ENCODE peak calls at places on chromosomes 3 and 15, in eight cellular contexts. One of them, this sample, is unnamed.

GRCh38 chr15:40459391-40460015 is 11.3 kb upstream of the CHST14 start:
- DNase-seq in HCT116: no peak
- DNase-seq in mucosa of descending colon: no peak
- DNase-seq in IMR-90: no peak
- DNase-seq in D721Med: no peak
- DNase-seq in tibial nerve: no peak
- DNase-seq in brain microvascular endothelial cell: no peak
- DNase-seq in colonic mucosa: no peak
- DNase-seq in this sample: no peak

GRCh38 chr15:52331490-52332240 is 36.1 kb upstream of the MYO5C start:
- DNase-seq in brain microvascular endothelial cell: peak; percentile 38
- DNase-seq in HCT116: peak; percentile 10
- DNase-seq in colonic mucosa: no peak
- DNase-seq in D721Med: no peak
- DNase-seq in mucosa of descending colon: no peak
- DNase-seq in IMR-90: peak; percentile 54
- DNase-seq in tibial nerve: no peak
- DNase-seq in this sample: peak; percentile 48

GRCh38 chr3:71690222-71690821 is 34.9 kb downstream of the EIF4E3 start:
- DNase-seq in IMR-90: peak; percentile 76
- DNase-seq in mucosa of descending colon: no peak
- DNase-seq in brain microvascular endothelial cell: peak; percentile 60
- DNase-seq in colonic mucosa: no peak
- DNase-seq in tibial nerve: no peak
- DNase-seq in D721Med: no peak
- DNase-seq in HCT116: no peak
- DNase-seq in this sample: peak; percentile 62

GRCh38 chr3:37907906-37908305 is 46.2 kb downstream of the CTDSPL start:
- DNase-seq in IMR-90: no peak
- DNase-seq in colonic mucosa: no peak
- DNase-seq in D721Med: no peak
- DNase-seq in brain microvascular endothelial cell: no peak
- DNase-seq in mucosa of descending colon: no peak
- DNase-seq in tibial nerve: no peak
- DNase-seq in HCT116: no peak
- DNase-seq in this sample: peak; percentile 36

GRCh38 chr15:89412906-89413411 is 78.3 kb upstream of the POLG start:
- DNase-seq in tibial nerve: no peak
- DNase-seq in colonic mucosa: no peak
- DNase-seq in IMR-90: no peak
- DNase-seq in HCT116: no peak
- DNase-seq in D721Med: no peak
- DNase-seq in mucosa of descending colon: no peak
- DNase-seq in brain microvascular endothelial cell: no peak
- DNase-seq in this sample: no peak

GRCh38 chr15:47857384-47858168 is 140.3 kb downstream of the SEMA6D start:
- DNase-seq in mucosa of descending colon: no peak
- DNase-seq in HCT116: no peak
- DNase-seq in D721Med: no peak
- DNase-seq in tibial nerve: no peak
- DNase-seq in colonic mucosa: no peak
- DNase-seq in brain microvascular endothelial cell: no peak
- DNase-seq in IMR-90: no peak
- DNase-seq in this sample: no peak

GRCh38 chr3:195025881-195026200 is 245.1 kb downstream of the XXYLT1 start:
- DNase-seq in IMR-90: no peak
- DNase-seq in HCT116: no peak
- DNase-seq in mucosa of descending colon: no peak
- DNase-seq in colonic mucosa: no peak
- DNase-seq in tibial nerve: no peak
- DNase-seq in brain microvascular endothelial cell: no peak
- DNase-seq in D721Med: no peak
- DNase-seq in this sample: no peak

GRCh38 chr3:66809579-66809958 is 188.5 kb upstream of the KBTBD8 start:
- DNase-seq in colonic mucosa: peak; percentile 71
- DNase-seq in D721Med: no peak
- DNase-seq in brain microvascular endothelial cell: no peak
- DNase-seq in tibial nerve: no peak
- DNase-seq in HCT116: no peak
- DNase-seq in mucosa of descending colon: no peak
- DNase-seq in IMR-90: no peak
- DNase-seq in this sample: no peak

GRCh38 chr3:172125963-172126403 is 86.6 kb downstream of the FNDC3B start:
- DNase-seq in colonic mucosa: peak; percentile 62
- DNase-seq in brain microvascular endothelial cell: peak; percentile 49
- DNase-seq in IMR-90: peak; percentile 79
- DNase-seq in HCT116: no peak
- DNase-seq in mucosa of descending colon: peak; percentile 57
- DNase-seq in tibial nerve: no peak
- DNase-seq in D721Med: no peak
- DNase-seq in this sample: peak; percentile 72

GRCh38 chr3:131361464-131362421 is 19.8 kb upstream of the NUDT16 start:
- DNase-seq in IMR-90: peak; percentile 10
- DNase-seq in brain microvascular endothelial cell: no peak
- DNase-seq in tibial nerve: peak; percentile 56
- DNase-seq in colonic mucosa: peak; percentile 96
- DNase-seq in D721Med: no peak
- DNase-seq in mucosa of descending colon: peak; percentile 96
- DNase-seq in HCT116: peak; percentile 98
- DNase-seq in this sample: peak; percentile 36

GRCh38 chr3:78941587-78941986 is 826.2 kb downstream of the ROBO1 start:
- DNase-seq in IMR-90: peak; percentile 96
- DNase-seq in brain microvascular endothelial cell: peak; percentile 36
- DNase-seq in mucosa of descending colon: no peak
- DNase-seq in tibial nerve: no peak
- DNase-seq in colonic mucosa: no peak
- DNase-seq in HCT116: no peak
- DNase-seq in D721Med: no peak
- DNase-seq in this sample: peak; percentile 92

GRCh38 chr3:50648297-50648696 is 26.4 kb upstream of the DOCK3 start:
- DNase-seq in IMR-90: peak; percentile 21
- DNase-seq in brain microvascular endothelial cell: no peak
- DNase-seq in colonic mucosa: no peak
- DNase-seq in HCT116: no peak
- DNase-seq in mucosa of descending colon: no peak
- DNase-seq in tibial nerve: no peak
- DNase-seq in D721Med: no peak
- DNase-seq in this sample: no peak

GRCh38 chr3:52176951-52177700 is 20.8 kb upstream of the ALAS1 start:
- DNase-seq in mucosa of descending colon: no peak
- DNase-seq in HCT116: no peak
- DNase-seq in tibial nerve: no peak
- DNase-seq in colonic mucosa: no peak
- DNase-seq in brain microvascular endothelial cell: no peak
- DNase-seq in IMR-90: no peak
- DNase-seq in D721Med: no peak
- DNase-seq in this sample: no peak

GRCh38 chr3:120524171-120524923 is 71.8 kb upstream of the NDUFB4 start:
- DNase-seq in D721Med: no peak
- DNase-seq in mucosa of descending colon: no peak
- DNase-seq in brain microvascular endothelial cell: peak; percentile 14
- DNase-seq in HCT116: no peak
- DNase-seq in colonic mucosa: no peak
- DNase-seq in IMR-90: peak; percentile 55
- DNase-seq in tibial nerve: no peak
- DNase-seq in this sample: peak; percentile 63

GRCh38 chr3:127256138-127256537 is 31.7 kb downstream of the PRR20G start:
- DNase-seq in tibial nerve: no peak
- DNase-seq in colonic mucosa: no peak
- DNase-seq in mucosa of descending colon: no peak
- DNase-seq in brain microvascular endothelial cell: no peak
- DNase-seq in D721Med: no peak
- DNase-seq in HCT116: no peak
- DNase-seq in IMR-90: no peak
- DNase-seq in this sample: no peak

GRCh38 chr3:194043516-194043915 is 92.4 kb upstream of the HES1 start:
- DNase-seq in mucosa of descending colon: no peak
- DNase-seq in brain microvascular endothelial cell: peak; percentile 46
- DNase-seq in HCT116: no peak
- DNase-seq in D721Med: no peak
- DNase-seq in IMR-90: peak; percentile 73
- DNase-seq in colonic mucosa: no peak
- DNase-seq in tibial nerve: no peak
- DNase-seq in this sample: peak; percentile 86

GRCh38 chr15:72491768-72492167 is 17.6 kb downstream of the ARIH1 start:
- DNase-seq in colonic mucosa: no peak
- DNase-seq in mucosa of descending colon: no peak
- DNase-seq in tibial nerve: no peak
- DNase-seq in IMR-90: peak; percentile 90
- DNase-seq in brain microvascular endothelial cell: peak; percentile 76
- DNase-seq in HCT116: no peak
- DNase-seq in D721Med: no peak
- DNase-seq in this sample: peak; percentile 84

GRCh38 chr3:186783731-186784515 is 546 bp downstream of the EIF4A2 start:
- DNase-seq in brain microvascular endothelial cell: peak; percentile 58
- DNase-seq in IMR-90: peak; percentile 64
- DNase-seq in colonic mucosa: peak; percentile 87
- DNase-seq in D721Med: no peak
- DNase-seq in tibial nerve: peak; percentile 74
- DNase-seq in mucosa of descending colon: peak; percentile 93
- DNase-seq in HCT116: no peak
- DNase-seq in this sample: peak; percentile 36

GRCh38 chr3:186785517-186786018 is 2.2 kb downstream of the EIF4A2 start:
- DNase-seq in brain microvascular endothelial cell: no peak
- DNase-seq in HCT116: no peak
- DNase-seq in tibial nerve: no peak
- DNase-seq in IMR-90: no peak
- DNase-seq in mucosa of descending colon: no peak
- DNase-seq in D721Med: no peak
- DNase-seq in colonic mucosa: no peak
- DNase-seq in this sample: no peak

GRCh38 chr3:186786810-186787375 is 3.5 kb downstream of the EIF4A2 start:
- DNase-seq in IMR-90: no peak
- DNase-seq in tibial nerve: no peak
- DNase-seq in mucosa of descending colon: no peak
- DNase-seq in D721Med: no peak
- DNase-seq in HCT116: no peak
- DNase-seq in brain microvascular endothelial cell: no peak
- DNase-seq in colonic mucosa: no peak
- DNase-seq in this sample: no peak

GRCh38 chr3:186783070-186783730 is at the start of gene EIF4A2:
- DNase-seq in brain microvascular endothelial cell: peak; percentile 78
- DNase-seq in D721Med: peak; percentile 48
- DNase-seq in colonic mucosa: peak; percentile 91
- DNase-seq in mucosa of descending colon: peak; percentile 94
- DNase-seq in tibial nerve: peak; percentile 79
- DNase-seq in IMR-90: peak; percentile 86
- DNase-seq in HCT116: peak; percentile 78
- DNase-seq in this sample: peak; percentile 79

GRCh38 chr3:186784820-186785516 is 1.6 kb downstream of the EIF4A2 start:
- DNase-seq in brain microvascular endothelial cell: no peak
- DNase-seq in tibial nerve: no peak
- DNase-seq in HCT116: no peak
- DNase-seq in IMR-90: no peak
- DNase-seq in D721Med: no peak
- DNase-seq in colonic mucosa: no peak
- DNase-seq in mucosa of descending colon: no peak
- DNase-seq in this sample: no peak
- TF ChIP-seq CTCF in brain microvascular endothelial cell: no peak
- TF ChIP-seq CTCF in tibial nerve: no peak
- TF ChIP-seq CTCF in HCT116: no peak
- TF ChIP-seq CTCF in IMR-90: no peak
- TF ChIP-seq CTCF in D721Med: no peak
- TF ChIP-seq CTCF in colonic mucosa: no peak
- TF ChIP-seq CTCF in mucosa of descending colon: no peak
- TF ChIP-seq CTCF in this sample: no peak

GRCh38 chr3:99659965-99660364 is 21.6 kb downstream of the COL8A1 start:
- DNase-seq in D721Med: no peak
- DNase-seq in colonic mucosa: no peak
- DNase-seq in mucosa of descending colon: no peak
- DNase-seq in brain microvascular endothelial cell: peak; percentile 90
- DNase-seq in tibial nerve: no peak
- DNase-seq in HCT116: no peak
- DNase-seq in IMR-90: no peak
- DNase-seq in this sample: no peak

GRCh38 chr3:99659032-99659431 is 20.6 kb downstream of the COL8A1 start:
- DNase-seq in mucosa of descending colon: no peak
- DNase-seq in tibial nerve: no peak
- DNase-seq in D721Med: no peak
- DNase-seq in IMR-90: peak; percentile 100
- DNase-seq in HCT116: no peak
- DNase-seq in brain microvascular endothelial cell: peak; percentile 100
- DNase-seq in colonic mucosa: no peak
- DNase-seq in this sample: peak; percentile 100

GRCh38 chr3:99656606-99657005 is 18.2 kb downstream of the COL8A1 start:
- DNase-seq in D721Med: no peak
- DNase-seq in colonic mucosa: no peak
- DNase-seq in mucosa of descending colon: no peak
- DNase-seq in HCT116: no peak
- DNase-seq in tibial nerve: no peak
- DNase-seq in IMR-90: no peak
- DNase-seq in brain microvascular endothelial cell: no peak
- DNase-seq in this sample: peak; percentile 82

GRCh38 chr3:99662838-99663570 is 24.6 kb downstream of the COL8A1 start:
- DNase-seq in D721Med: no peak
- DNase-seq in mucosa of descending colon: no peak
- DNase-seq in IMR-90: no peak
- DNase-seq in colonic mucosa: no peak
- DNase-seq in brain microvascular endothelial cell: no peak
- DNase-seq in tibial nerve: no peak
- DNase-seq in HCT116: no peak
- DNase-seq in this sample: no peak

DNA sequence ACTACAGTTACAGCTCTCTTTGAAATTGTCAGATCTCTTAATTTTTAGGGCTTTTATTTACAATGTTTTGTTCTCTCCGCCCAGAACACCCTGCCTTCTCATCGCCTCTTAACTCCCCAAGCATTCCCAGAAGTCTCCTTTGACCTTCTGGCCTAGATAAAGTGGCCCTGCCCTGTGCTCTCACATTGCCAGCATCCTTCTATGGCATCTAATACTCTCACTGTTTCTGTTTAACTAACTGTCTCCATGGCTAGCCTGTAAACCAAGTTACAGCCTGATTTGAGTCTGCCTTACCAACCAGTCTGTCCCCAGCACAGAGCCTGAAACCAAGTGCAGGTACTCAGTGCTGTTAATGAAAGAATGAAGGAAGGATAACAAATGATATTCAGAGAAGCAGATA is 19.9 kb downstream of the COL8A1 start:
- DNase-seq in tibial nerve: no peak
- DNase-seq in mucosa of descending colon: no peak
- DNase-seq in brain microvascular endothelial cell: no peak
- DNase-seq in colonic mucosa: no peak
- DNase-seq in HCT116: no peak
- DNase-seq in IMR-90: no peak
- DNase-seq in D721Med: no peak
- DNase-seq in this sample: no peak
- TF ChIP-seq CTCF in tibial nerve: no peak
- TF ChIP-seq CTCF in mucosa of descending colon: no peak
- TF ChIP-seq CTCF in brain microvascular endothelial cell: no peak
- TF ChIP-seq CTCF in colonic mucosa: no peak
- TF ChIP-seq CTCF in HCT116: no peak
- TF ChIP-seq CTCF in IMR-90: no peak
- TF ChIP-seq CTCF in D721Med: no peak
- TF ChIP-seq CTCF in this sample: no peak

GRCh38 chr3:113516115-113516505 is 1.2 kb upstream of the SPICE1 start:
- DNase-seq in colonic mucosa: peak; percentile 39
- DNase-seq in brain microvascular endothelial cell: no peak
- DNase-seq in HCT116: no peak
- DNase-seq in IMR-90: no peak
- DNase-seq in D721Med: no peak
- DNase-seq in mucosa of descending colon: peak; percentile 33
- DNase-seq in tibial nerve: no peak
- DNase-seq in this sample: no peak
- TF ChIP-seq CTCF in colonic mucosa: peak; percentile 11
- TF ChIP-seq CTCF in brain microvascular endothelial cell: peak; percentile 37
- TF ChIP-seq CTCF in HCT116: no peak
- TF ChIP-seq CTCF in IMR-90: no peak
- TF ChIP-seq CTCF in D721Med: no peak
- TF ChIP-seq CTCF in mucosa of descending colon: no peak
- TF ChIP-seq CTCF in tibial nerve: no peak
- TF ChIP-seq CTCF in this sample: no peak

GRCh38 chr3:4690277-4690676 is 197.1 kb downstream of the ITPR1 start:
- DNase-seq in mucosa of descending colon: no peak
- DNase-seq in D721Med: no peak
- DNase-seq in brain microvascular endothelial cell: no peak
- DNase-seq in IMR-90: no peak
- DNase-seq in HCT116: no peak
- DNase-seq in tibial nerve: no peak
- DNase-seq in colonic mucosa: no peak
- DNase-seq in this sample: no peak
- TF ChIP-seq CTCF in mucosa of descending colon: no peak
- TF ChIP-seq CTCF in D721Med: no peak
- TF ChIP-seq CTCF in brain microvascular endothelial cell: no peak
- TF ChIP-seq CTCF in IMR-90: no peak
- TF ChIP-seq CTCF in HCT116: no peak
- TF ChIP-seq CTCF in tibial nerve: no peak
- TF ChIP-seq CTCF in colonic mucosa: no peak
- TF ChIP-seq CTCF in this sample: no peak

This sample was measured in astrocyte.